ENCODE peak calls at places on chromosomes 1 and 21, in five cellular contexts. X, H, A, Y and E are unnamed samples.

GRCh38 chr1:26284597-26285351 is 4.9 kb downstream of the SH3BGRL3 start:
- DNase-seq in H (peak), Y (peak), X (peak), A (peak), E (peak)

GRCh38 chr1:18945401-18945849 is 11.1 kb downstream of the IFFO2 start:
- DNase-seq in Y (peak), H (no peak), X (no peak), A (peak), E (no peak)

GRCh38 chr21:21247441-21247840 is 249.2 kb downstream of the NCAM2 start:
- DNase-seq in A (peak), X (no peak), H (no peak), Y (no peak), E (no peak)

GRCh38 chr1:37946703-37947360 is at the start of gene INPP5B:
- DNase-seq in Y (peak), A (peak), X (peak), H (peak), E (peak)

GRCh38 chr1:165443539-165444289 is 1.2 kb downstream of the RXRG start:
- DNase-seq in X (no peak), H (no peak), Y (peak), A (no peak), E (peak)

GRCh38 chr1:94095112-94095637 is 25.8 kb downstream of the ABCA4 start:
- DNase-seq in Y (peak), X (no peak), A (peak), H (peak), E (peak)

GRCh38 chr1:115501476-115501875 is 140.3 kb upstream of the VANGL1 start:
- DNase-seq in H (no peak), Y (no peak), X (no peak), A (no peak), E (no peak)

GRCh38 chr1:145751491-145752021 is 32.3 kb downstream of the CD160 start:
- DNase-seq in Y (no peak), X (no peak), H (no peak), A (peak), E (no peak)

GRCh38 chr1:219317762-219318353 is 144.2 kb downstream of the LYPLAL1 start:
- DNase-seq in X (no peak), A (no peak), Y (no peak), H (no peak), E (no peak)

GRCh38 chr1:175002910-175003517 is 3.3 kb downstream of the CACYBP start:
- DNase-seq in X (no peak), Y (no peak), A (no peak), H (no peak), E (no peak)
- H3K4me3 ChIP-seq in X (no peak), Y (no peak), A (no peak), H (no peak), E (no peak)

GRCh38 chr1:194857413-194857812 is 1671.0 kb upstream of the B3GALT2 start:
- DNase-seq in X (no peak), A (no peak), H (no peak), Y (no peak), E (no peak)
- H3K4me3 ChIP-seq in X (no peak), A (no peak), H (no peak), Y (no peak), E (no peak)

DNA sequence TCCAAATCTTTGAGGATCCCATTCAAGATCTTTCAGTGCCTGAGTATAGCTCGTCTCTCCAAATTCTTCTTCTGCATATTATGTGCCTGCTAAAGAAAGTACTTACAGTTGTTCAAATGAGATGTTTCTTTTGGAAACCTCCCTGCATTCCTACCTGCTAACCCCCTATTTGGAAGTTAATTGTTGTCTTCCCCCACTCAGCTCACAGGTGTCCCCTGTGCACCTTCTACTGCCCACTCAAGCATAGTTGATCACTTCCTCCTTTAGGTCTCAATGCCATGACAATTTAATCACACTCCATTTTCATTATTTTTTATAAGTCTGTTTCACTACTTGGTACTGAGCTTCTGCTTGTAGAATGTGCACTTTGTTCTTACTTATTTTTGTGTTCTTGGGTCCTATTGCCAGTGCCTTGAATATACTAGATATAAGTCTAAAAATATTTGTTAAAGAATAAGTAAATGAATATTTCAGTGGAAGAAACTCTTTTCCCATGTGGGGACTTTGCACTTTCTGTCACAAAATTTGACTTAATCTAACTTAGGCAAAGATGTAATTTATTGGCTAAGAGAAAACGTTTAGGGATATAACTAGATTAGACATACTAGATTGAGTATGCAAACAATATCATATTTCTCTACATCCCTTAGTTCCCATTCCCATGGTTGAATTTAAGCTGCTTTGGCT is 16.2 kb upstream of the PTPRC start:
- DNase-seq in A (no peak), H (no peak), Y (no peak), X (no peak), E (no peak)
- H3K4me3 ChIP-seq in A (no peak), H (no peak), Y (no peak), X (no peak), E (no peak)

GRCh38 chr1:9340172-9340854 is 47.6 kb downstream of the SPSB1 start:
- DNase-seq in X (no peak), Y (no peak), H (no peak), A (peak), E (no peak)
- H3K4me3 ChIP-seq in X (no peak), Y (no peak), H (no peak), A (no peak), E (no peak)

DNA sequence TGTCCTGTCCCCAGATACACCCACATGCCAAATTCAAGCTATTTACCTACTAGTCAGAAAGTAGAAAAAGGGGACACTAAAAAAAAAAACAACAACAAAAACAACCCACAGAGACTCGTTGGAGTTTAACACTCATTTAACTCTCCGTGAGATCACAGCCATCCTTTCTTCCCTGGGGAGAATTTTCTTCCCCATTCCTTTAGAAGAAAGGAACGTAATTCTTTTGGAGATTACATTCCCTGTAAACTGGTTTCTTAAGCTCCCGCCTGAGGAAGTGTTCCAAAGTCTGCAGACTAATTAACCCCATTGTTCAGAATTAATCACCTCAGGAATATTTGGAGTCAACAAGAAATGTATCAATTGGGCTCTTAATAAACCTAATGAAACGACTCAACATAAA is 228.2 kb upstream of the CSF3R start:
- DNase-seq in H (no peak), Y (no peak), A (no peak), X (no peak), E (no peak)
- H3K4me3 ChIP-seq in H (no peak), Y (no peak), A (no peak), X (no peak), E (no peak)

GRCh38 chr21:36079010-36079649 is 9.3 kb downstream of the CBR1 start:
- DNase-seq in X (no peak), A (no peak), H (peak), Y (no peak), E (peak)
- H3K4me3 ChIP-seq in X (no peak), A (no peak), H (no peak), Y (no peak), E (no peak)

GRCh38 chr1:180953791-180954721 is 41.4 kb downstream of the KIAA1614 start:
- DNase-seq in H (peak), X (peak), Y (peak), A (peak), E (peak)

GRCh38 chr1:180954766-180955165 is 42.1 kb downstream of the KIAA1614 start:
- DNase-seq in X (no peak), A (no peak), H (no peak), Y (no peak), E (no peak)

GRCh38 chr1:180952657-180953013 is 39.9 kb downstream of the KIAA1614 start:
- DNase-seq in H (no peak), A (no peak), Y (no peak), X (no peak), E (peak)

GRCh38 chr1:180951881-180952656 is 39.4 kb downstream of the KIAA1614 start:
- DNase-seq in X (no peak), Y (no peak), A (no peak), H (no peak), E (peak)

GRCh38 chr1:180953291-180953747 is 40.6 kb downstream of the KIAA1614 start:
- DNase-seq in X (no peak), Y (peak), A (no peak), H (peak), E (peak)
- H3K4me3 ChIP-seq in X (peak), Y (peak), A (peak), H (peak), E (no peak)

GRCh38 chr21:15199414-15199813 is 134.6 kb upstream of the NRIP1 start:
- DNase-seq in Y (no peak), A (no peak), X (no peak), H (no peak), E (no peak)
- H3K4me3 ChIP-seq in Y (no peak), A (no peak), X (no peak), H (no peak), E (no peak)

DNA sequence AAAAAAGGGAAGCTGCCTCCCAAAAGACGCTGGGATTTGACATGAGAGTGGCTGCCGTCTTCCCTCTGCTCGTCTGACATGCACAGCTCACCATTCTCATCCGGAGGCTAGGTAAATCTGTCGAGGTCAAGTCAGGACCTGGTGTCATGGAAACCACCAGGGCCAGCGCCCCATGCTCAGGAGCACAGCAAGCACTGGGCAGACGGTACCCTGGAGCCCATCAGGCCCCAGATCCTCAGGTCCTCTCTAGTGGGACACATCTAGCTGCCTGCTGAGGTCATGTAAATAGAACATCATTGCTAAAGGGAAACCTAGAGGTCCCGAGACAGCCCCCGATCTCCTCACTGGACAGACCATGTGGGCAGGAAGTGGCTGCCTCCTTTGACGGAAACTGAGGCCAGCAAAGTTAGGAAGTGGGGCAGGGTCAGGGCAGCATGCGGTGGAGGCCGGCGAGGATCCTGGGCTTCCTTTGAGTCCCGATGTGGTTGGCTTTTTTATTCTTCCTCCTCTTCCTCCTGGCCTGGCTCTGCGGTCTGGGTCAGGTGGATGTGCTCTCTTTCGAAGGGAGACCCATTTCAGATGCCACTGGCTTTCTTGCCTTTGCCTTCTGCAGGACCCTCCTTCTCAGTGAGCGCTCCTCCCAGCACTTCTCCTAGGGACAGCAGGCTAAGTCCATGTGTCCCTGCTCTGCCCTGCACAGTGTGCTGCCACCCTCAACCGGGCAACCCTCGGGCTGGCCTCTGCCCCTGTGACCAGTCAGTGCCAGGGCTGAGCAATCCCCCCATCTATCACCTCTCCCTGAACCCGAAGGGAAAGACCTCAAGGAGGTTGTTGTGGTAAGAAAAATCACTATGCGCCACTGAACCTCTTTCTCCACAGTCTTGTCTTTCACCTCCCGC is 5.9 kb downstream of the AGT start:
- DNase-seq in X (no peak), Y (no peak), A (no peak), H (no peak), E (no peak)
- H3K4me3 ChIP-seq in X (no peak), Y (no peak), A (no peak), H (no peak), E (no peak)

GRCh38 chr21:45866473-45867010 is 115.0 kb upstream of the COL6A1 start:
- DNase-seq in X (no peak), A (no peak), Y (no peak), H (peak), E (no peak)
- H3K4me3 ChIP-seq in X (no peak), A (no peak), Y (no peak), H (no peak), E (no peak)